ENCODE peak calls at places on chromosomes 5 and 9, in five cellular contexts. Y is neuronal stem cell, H is trophoblast cell, E is H1, I is mesenchymal stem cell. V is an unnamed sample.

GRCh38 chr5:127770272-127770671 is 67.1 kb downstream of the CCDC192 start:
- DNase-seq in Y (no peak), H (no peak), E (no peak), I (no peak), V (no peak)

GRCh38 chr5:6720561-6720921 is 7.3 kb downstream of the TENT4A start:
- DNase-seq in Y (no peak), H (no peak), E (no peak), I (no peak), V (no peak)

GRCh38 chr5:145775411-145775810 is 59.7 kb downstream of the PRELID2 start:
- DNase-seq in Y (no peak), H (no peak), E (no peak), I (peak), V (no peak)

GRCh38 chr9:126558051-126558665 is 55.6 kb upstream of the LMX1B start:
- DNase-seq in Y (peak), H (peak), E (peak), I (peak), V (peak)

GRCh38 chr9:134154262-134154701 is 10.1 kb downstream of the RNU6ATAC start:
- DNase-seq in Y (no peak), H (no peak), E (no peak), I (no peak), V (no peak)

GRCh38 chr5:149028984-149029383 is 33.9 kb downstream of the SH3TC2 start:
- DNase-seq in Y (no peak), H (no peak), E (no peak), I (no peak), V (no peak)

GRCh38 chr5:155147222-155147621 is 133.7 kb downstream of the KIF4B start:
- DNase-seq in Y (no peak), H (no peak), E (no peak), I (peak), V (no peak)

GRCh38 chr9:112925058-112925641 is 34.5 kb upstream of the SLC46A2 start:
- DNase-seq in Y (no peak), H (no peak), E (no peak), I (peak), V (peak)

GRCh38 chr5:14668247-14668646 is 3.7 kb downstream of the OTULIN start:
- DNase-seq in Y (no peak), H (no peak), E (no peak), I (no peak), V (no peak)

GRCh38 chr5:93623153-93623552 is 40.1 kb downstream of the NR2F1 start:
- DNase-seq in Y (no peak), H (no peak), E (no peak), I (no peak), V (no peak)

GRCh38 chr9:70564464-70565190 is 150.2 kb upstream of the KLF9 start:
- DNase-seq in Y (no peak), H (no peak), E (no peak), I (no peak), V (no peak)

GRCh38 chr9:84121991-84122523 is 141.5 kb downstream of the RMI1 start:
- DNase-seq in Y (no peak), H (no peak), E (no peak), I (peak), V (no peak)

GRCh38 chr9:32954642-32955041 is 46.8 kb downstream of the APTX start:
- DNase-seq in Y (no peak), H (peak), E (no peak), I (peak), V (no peak)

GRCh38 chr9:73152445-73152844 is 780 bp downstream of the ANXA1 start:
- DNase-seq in Y (no peak), H (no peak), E (no peak), I (peak), V (no peak)

GRCh38 chr9:101443358-101443757 is 7.8 kb upstream of the ALDOB start:
- DNase-seq in Y (no peak), H (no peak), E (no peak), I (no peak), V (no peak)

GRCh38 chr9:94127806-94128205 is 43.5 kb downstream of the PTPDC1 start:
- DNase-seq in Y (no peak), H (no peak), E (no peak), I (no peak), V (no peak)

GRCh38 chr9:90698874-90699440 is 56.3 kb upstream of the DIRAS2 start:
- DNase-seq in Y (no peak), H (peak), E (no peak), I (no peak), V (no peak)

GRCh38 chr9:90702431-90702830 is 59.8 kb upstream of the DIRAS2 start:
- DNase-seq in Y (no peak), H (no peak), E (no peak), I (no peak), V (no peak)

DNA sequence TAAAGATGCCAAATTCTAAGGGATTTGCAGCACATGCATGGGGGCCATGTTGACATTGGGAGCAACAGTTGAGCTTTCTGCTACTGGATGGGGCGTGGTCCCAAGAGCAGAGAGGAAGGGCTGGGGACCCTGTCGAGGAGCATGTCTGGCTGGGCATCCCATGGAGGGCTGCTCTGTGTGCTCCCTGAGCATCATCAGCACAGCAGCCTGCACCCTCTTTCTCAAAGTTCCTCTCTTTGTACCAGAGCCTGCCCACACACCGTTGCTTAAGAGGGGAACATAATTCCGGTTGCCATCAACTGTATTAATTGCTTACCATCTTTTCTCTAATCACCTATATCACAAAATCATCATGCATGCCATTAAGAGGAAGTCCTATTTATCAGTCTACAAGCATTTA is 55.2 kb upstream of the DIRAS2 start:
- DNase-seq in Y (no peak), H (no peak), E (no peak), I (no peak), V (no peak)
- H2BK12ac ChIP-seq in Y (no peak), H (no peak), E (no peak), I (no peak), V (no peak)

GRCh38 chr5:156778752-156779151 is 71.3 kb upstream of the PPP1R2B start:
- DNase-seq in Y (no peak), H (no peak), E (no peak), I (no peak), V (no peak)

GRCh38 chr5:156778139-156778696 is 71.9 kb upstream of the PPP1R2B start:
- DNase-seq in Y (no peak), H (no peak), E (no peak), I (no peak), V (no peak)

GRCh38 chr5:156779436-156779835 is 70.7 kb upstream of the PPP1R2B start:
- DNase-seq in Y (no peak), H (no peak), E (no peak), I (no peak), V (no peak)

GRCh38 chr5:156774273-156774672 is 75.8 kb upstream of the PPP1R2B start:
- DNase-seq in Y (no peak), H (no peak), E (no peak), I (no peak), V (no peak)
- H2BK12ac ChIP-seq in Y (no peak), H (no peak), E (no peak), I (no peak), V (no peak)

GRCh38 chr9:77290373-77290772 is 113.0 kb downstream of the VPS13A start:
- DNase-seq in Y (no peak), H (no peak), E (no peak), I (no peak), V (no peak)

DNA sequence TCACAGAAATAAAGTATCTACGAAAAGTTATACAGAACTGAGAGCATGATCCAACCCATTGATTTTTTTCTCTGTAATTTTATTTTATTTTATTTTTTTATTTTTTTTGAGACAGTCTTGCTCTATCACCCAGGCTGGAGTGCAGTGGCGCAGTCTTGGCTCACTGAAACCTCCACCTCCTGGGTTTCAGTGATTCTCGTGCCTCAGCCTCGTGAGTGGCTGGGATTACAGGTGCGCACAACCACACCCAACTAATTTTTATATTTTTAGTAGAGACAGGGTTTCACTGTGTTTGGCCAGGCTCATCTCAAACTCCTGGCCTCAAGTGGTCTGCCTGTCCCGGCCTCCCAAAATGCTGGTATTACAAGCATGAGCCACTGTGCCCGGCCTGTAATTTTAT is 107.3 kb downstream of the VPS13A start:
- DNase-seq in Y (no peak), H (no peak), E (no peak), I (no peak), V (no peak)
- H2BK12ac ChIP-seq in Y (no peak), H (no peak), E (no peak), I (no peak), V (no peak)

GRCh38 chr5:10218658-10219057 is 31.0 kb downstream of the ATPSCKMT start:
- DNase-seq in Y (no peak), H (no peak), E (no peak), I (no peak), V (no peak)

GRCh38 chr5:10214036-10214435 is 35.7 kb downstream of the ATPSCKMT start:
- DNase-seq in Y (no peak), H (no peak), E (no peak), I (no peak), V (no peak)

GRCh38 chr5:10219068-10219467 is 30.6 kb downstream of the ATPSCKMT start:
- DNase-seq in Y (no peak), H (no peak), E (no peak), I (no peak), V (no peak)

GRCh38 chr5:10216107-10216506 is 33.6 kb downstream of the ATPSCKMT start:
- DNase-seq in Y (no peak), H (no peak), E (no peak), I (no peak), V (no peak)

GRCh38 chr5:10215366-10215765 is 34.3 kb downstream of the ATPSCKMT start:
- DNase-seq in Y (no peak), H (no peak), E (no peak), I (no peak), V (no peak)
- H2BK12ac ChIP-seq in Y (no peak), H (no peak), E (no peak), I (no peak), V (no peak)

GRCh38 chr5:143908959-143909358 is 97.0 kb downstream of the HMHB1 start:
- DNase-seq in Y (no peak), H (no peak), E (no peak), I (no peak), V (no peak)

GRCh38 chr5:143916441-143916840 is 104.5 kb downstream of the HMHB1 start:
- DNase-seq in Y (no peak), H (no peak), E (no peak), I (no peak), V (no peak)

GRCh38 chr5:143918961-143919360 is 107.0 kb downstream of the HMHB1 start:
- DNase-seq in Y (no peak), H (no peak), E (no peak), I (no peak), V (no peak)

GRCh38 chr5:143913008-143913752 is 101.2 kb downstream of the HMHB1 start:
- DNase-seq in Y (no peak), H (no peak), E (no peak), I (no peak), V (no peak)
- H2BK12ac ChIP-seq in Y (no peak), H (no peak), E (no peak), I (no peak), V (no peak)

DNA sequence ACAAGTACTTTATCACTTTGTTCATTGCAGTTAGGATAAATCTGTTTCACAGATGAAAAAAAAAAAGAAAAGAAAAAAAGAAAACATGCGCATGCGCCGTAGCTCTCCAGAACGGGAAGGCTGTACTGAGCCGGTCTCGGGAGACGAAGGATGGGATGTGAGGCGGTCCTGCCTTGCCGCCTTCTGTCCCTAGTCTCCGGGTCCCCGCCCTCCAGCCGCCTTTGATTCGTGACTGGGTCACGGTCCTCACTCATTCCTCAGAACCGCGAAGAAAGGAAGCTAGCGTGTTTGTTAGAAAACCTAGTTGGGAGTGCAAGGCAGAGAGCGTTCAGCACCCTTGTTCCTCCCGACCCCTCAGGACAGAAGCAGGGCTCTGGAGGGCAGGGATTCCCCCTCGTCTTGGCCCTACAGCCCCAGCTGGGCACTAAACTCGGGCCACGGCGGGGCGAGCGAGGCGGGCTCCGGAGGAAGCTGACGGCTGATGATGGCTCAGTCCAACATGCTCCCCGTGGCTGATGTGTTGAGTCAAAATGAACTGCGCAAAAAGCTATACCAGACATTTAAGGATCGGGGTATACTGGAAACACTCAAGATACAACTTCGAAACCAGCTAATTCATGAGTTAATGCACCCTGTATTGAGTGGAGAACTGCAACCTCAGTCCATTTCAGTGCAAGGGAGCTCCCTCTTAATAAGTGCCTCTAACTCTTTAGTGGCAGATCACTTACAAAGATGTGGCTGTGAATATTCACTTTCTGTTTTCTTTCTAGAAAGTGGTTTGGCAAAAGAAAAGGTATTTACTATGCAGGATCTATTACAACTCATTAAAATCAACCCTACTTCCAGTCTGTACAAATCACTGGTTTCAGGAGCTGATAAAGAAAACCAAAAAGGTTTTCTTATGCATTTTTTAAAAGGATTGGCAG is 40.0 kb downstream of the CPLANE1 start:
- DNase-seq in Y (no peak), H (no peak), E (no peak), I (no peak), V (no peak)
- H2BK12ac ChIP-seq in Y (no peak), H (no peak), E (no peak), I (no peak), V (no peak)

DNA sequence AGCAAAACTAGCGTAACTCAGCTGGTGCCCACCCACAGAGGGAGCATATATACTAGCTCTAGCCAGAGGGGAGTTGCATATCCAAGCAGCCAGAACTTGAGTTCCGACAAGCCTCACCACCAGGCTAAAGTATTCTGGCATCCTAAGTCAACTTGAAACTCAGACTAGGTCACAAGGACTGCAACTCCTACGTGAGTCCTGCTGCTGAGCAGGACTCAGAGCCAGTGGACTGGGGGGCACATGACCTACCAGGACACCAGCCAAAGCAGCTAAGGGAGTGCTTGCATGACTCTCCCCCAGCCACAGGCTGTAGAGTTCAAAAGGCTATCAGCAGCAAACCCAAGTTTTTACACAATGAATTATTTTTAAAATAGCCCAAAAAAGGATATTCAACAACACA is 26.1 kb downstream of the SPDL1 start:
- DNase-seq in Y (no peak), H (no peak), E (no peak), I (no peak), V (no peak)
- H2BK12ac ChIP-seq in Y (no peak), H (no peak), E (no peak), I (no peak), V (no peak)

DNA sequence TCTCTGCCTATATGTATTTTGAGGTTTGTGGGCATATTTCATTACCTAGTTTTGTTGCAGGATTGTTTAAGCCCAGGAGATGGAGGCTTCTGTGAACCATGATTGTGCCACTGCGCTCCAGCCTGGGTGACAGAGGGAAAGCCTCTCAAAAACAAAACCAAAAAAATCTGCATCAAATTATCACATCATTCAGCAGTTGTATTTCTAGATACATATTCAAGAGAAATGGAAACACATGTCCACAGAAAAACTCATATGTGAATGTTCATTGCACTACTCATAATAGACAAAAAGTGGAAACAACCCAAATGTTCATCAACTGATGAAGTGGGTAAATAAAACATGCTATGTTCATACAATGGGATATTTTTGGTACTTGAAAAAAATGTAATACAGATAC is 29.9 kb downstream of the HSPA4 start:
- DNase-seq in Y (no peak), H (no peak), E (no peak), I (no peak), V (no peak)
- H2BK12ac ChIP-seq in Y (no peak), H (no peak), E (no peak), I (no peak), V (no peak)

DNA sequence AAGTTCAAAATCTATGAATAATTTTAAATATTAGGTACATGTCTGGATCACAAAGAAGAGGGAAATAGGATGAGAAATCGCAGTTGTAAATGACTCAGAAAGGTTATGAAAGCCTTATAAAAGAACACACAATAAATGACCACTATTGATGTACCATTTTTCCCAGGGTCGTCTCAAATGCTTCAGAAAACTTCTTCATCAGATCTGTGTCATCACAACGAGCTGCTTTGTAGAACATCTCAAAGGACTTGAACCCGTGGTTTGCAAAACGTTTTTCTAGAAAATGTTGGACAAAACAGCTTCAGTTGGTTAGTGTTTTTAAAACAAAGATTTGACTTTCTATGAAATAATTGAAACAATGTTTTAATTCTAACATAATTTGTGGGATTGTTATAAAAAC is 100.1 kb downstream of the SVEP1 start:
- DNase-seq in Y (no peak), H (no peak), E (no peak), I (no peak), V (no peak)
- H2BK12ac ChIP-seq in Y (no peak), H (no peak), E (no peak), I (no peak), V (no peak)